ENCODE peak calls at places on chromosome 11, in seven cellular contexts. H, Y, V, N, B, A and D are unnamed samples.

GRCh38 chr11:91860661-91861060 is 364.0 kb upstream of the FAT3 start:
- DNase-seq in H (no peak), Y (no peak), V (no peak), N (no peak), B (no peak), A (no peak), D (no peak)

GRCh38 chr11:47325271-47326041 is 27.0 kb downstream of the MYBPC3 start:
- DNase-seq in H (peak), Y (no peak), V (no peak), N (no peak), B (no peak), A (peak), D (no peak)

GRCh38 chr11:67507242-67507890 is 596 bp downstream of the CDK2AP2 start:
- DNase-seq in H (peak), Y (no peak), V (peak), N (peak), B (no peak), A (peak), D (peak)

GRCh38 chr11:100680070-100680469 is 7.0 kb upstream of the ARHGAP42 start:
- DNase-seq in H (no peak), Y (no peak), V (no peak), N (no peak), B (no peak), A (no peak), D (no peak)

GRCh38 chr11:65083134-65083833 is 556 bp downstream of the CDCA5 start:
- DNase-seq in H (no peak), Y (no peak), V (no peak), N (no peak), B (no peak), A (no peak), D (no peak)

GRCh38 chr11:94175545-94175944 is 46.9 kb downstream of the PANX1 start:
- DNase-seq in H (no peak), Y (no peak), V (peak), N (peak), B (peak), A (no peak), D (peak)

GRCh38 chr11:7639643-7640025 is 33.7 kb downstream of the CYB5R2 start:
- DNase-seq in H (no peak), Y (peak), V (no peak), N (no peak), B (no peak), A (no peak), D (no peak)

GRCh38 chr11:77084581-77085191 is 17.9 kb downstream of the CAPN5 start:
- DNase-seq in H (peak), Y (peak), V (no peak), N (no peak), B (no peak), A (peak), D (no peak)

GRCh38 chr11:19359425-19360000 is 118.8 kb upstream of the E2F8 start:
- DNase-seq in H (no peak), Y (no peak), V (peak), N (peak), B (no peak), A (no peak), D (no peak)

GRCh38 chr11:73971175-73971719 is 11.4 kb downstream of the UCP2 start:
- DNase-seq in H (no peak), Y (no peak), V (no peak), N (no peak), B (no peak), A (no peak), D (no peak)

GRCh38 chr11:35424157-35424945 is 5.0 kb upstream of the SLC1A2 start:
- DNase-seq in H (no peak), Y (no peak), V (no peak), N (peak), B (peak), A (no peak), D (peak)

GRCh38 chr11:70717961-70718595 is 319.7 kb downstream of the CTTN start:
- DNase-seq in H (no peak), Y (no peak), V (no peak), N (no peak), B (no peak), A (no peak), D (no peak)

GRCh38 chr11:95442531-95443050 is 211.6 kb upstream of the SESN3 start:
- DNase-seq in H (no peak), Y (no peak), V (no peak), N (no peak), B (no peak), A (no peak), D (no peak)

GRCh38 chr11:32838505-32839274 is 9.0 kb downstream of the PRRG4 start:
- DNase-seq in H (no peak), Y (no peak), V (peak), N (peak), B (no peak), A (no peak), D (no peak)

GRCh38 chr11:2444301-2445106 is at the start of the genes KCNQ1 and TRPM5:
- DNase-seq in H (no peak), Y (peak), V (no peak), N (no peak), B (no peak), A (peak), D (no peak)

GRCh38 chr11:67033661-67034166 is 10.8 kb downstream of the SYT12 start:
- DNase-seq in H (no peak), Y (no peak), V (peak), N (peak), B (peak), A (no peak), D (peak)

GRCh38 chr11:115699326-115699725 is 195.1 kb upstream of the CADM1 start:
- DNase-seq in H (peak), Y (no peak), V (no peak), N (no peak), B (no peak), A (no peak), D (no peak)

GRCh38 chr11:4626207-4627105 is 10.8 kb upstream of the OR51D1 start:
- DNase-seq in H (peak), Y (no peak), V (peak), N (peak), B (no peak), A (peak), D (no peak)

GRCh38 chr11:41309716-41310115 is 149.7 kb downstream of the LRRC4C start:
- DNase-seq in H (no peak), Y (no peak), V (no peak), N (no peak), B (no peak), A (no peak), D (no peak)

GRCh38 chr11:553949-554398 is 6.6 kb downstream of the LMNTD2 start:
- DNase-seq in H (no peak), Y (no peak), V (no peak), N (no peak), B (no peak), A (no peak), D (no peak)

GRCh38 chr11:94224078-94224477 is 80.3 kb upstream of the IZUMO1R start:
- DNase-seq in H (no peak), Y (no peak), V (no peak), N (no peak), B (no peak), A (no peak), D (no peak)

GRCh38 chr11:47586456-47586855 is at the start of gene FAM180B:
- DNase-seq in H (no peak), Y (no peak), V (no peak), N (no peak), B (no peak), A (no peak), D (no peak)

GRCh38 chr11:70682760-70683159 is 284.4 kb downstream of the CTTN start:
- DNase-seq in H (no peak), Y (no peak), V (no peak), N (no peak), B (no peak), A (no peak), D (no peak)

GRCh38 chr11:119525855-119526196 is 102.9 kb upstream of the THY1 start:
- DNase-seq in H (peak), Y (peak), V (no peak), N (no peak), B (no peak), A (no peak), D (no peak)

GRCh38 chr11:71986131-71986530 is 12.6 kb upstream of the IL18BP start:
- DNase-seq in H (no peak), Y (no peak), V (no peak), N (no peak), B (no peak), A (no peak), D (no peak)

GRCh38 chr11:81989093-81989492 is 744.6 kb downstream of the FAM181B start:
- DNase-seq in H (no peak), Y (no peak), V (no peak), N (peak), B (no peak), A (no peak), D (no peak)

GRCh38 chr11:117814766-117815261 is 9.7 kb downstream of the FXYD2 start:
- DNase-seq in H (peak), Y (peak), V (peak), N (no peak), B (no peak), A (peak), D (no peak)

GRCh38 chr11:16195659-16196058 is 160.7 kb downstream of the SOX6 start:
- DNase-seq in H (no peak), Y (no peak), V (peak), N (peak), B (peak), A (no peak), D (no peak)

GRCh38 chr11:1653541-1654387 is 24.2 kb downstream of the KRTAP5-5 start:
- DNase-seq in H (no peak), Y (no peak), V (no peak), N (no peak), B (no peak), A (no peak), D (no peak)

GRCh38 chr11:81725691-81726090 is 1008.0 kb downstream of the FAM181B start:
- DNase-seq in H (no peak), Y (no peak), V (peak), N (no peak), B (no peak), A (no peak), D (no peak)

GRCh38 chr11:123063396-123064267 is 1.7 kb upstream of the HSPA8 start:
- DNase-seq in H (peak), Y (no peak), V (peak), N (peak), B (no peak), A (peak), D (peak)

GRCh38 chr11:94455861-94456260 is 37.8 kb downstream of the MRE11 start:
- DNase-seq in H (no peak), Y (no peak), V (no peak), N (no peak), B (no peak), A (no peak), D (no peak)

GRCh38 chr11:12769834-12770345 is 95.7 kb downstream of the TEAD1 start:
- DNase-seq in H (no peak), Y (no peak), V (peak), N (peak), B (peak), A (no peak), D (no peak)

GRCh38 chr11:74543991-74544390 is 48.4 kb upstream of the POLD3 start:
- DNase-seq in H (no peak), Y (no peak), V (no peak), N (no peak), B (no peak), A (no peak), D (no peak)

GRCh38 chr11:46348986-46349401 is 1.7 kb downstream of the DGKZ start:
- DNase-seq in H (no peak), Y (no peak), V (no peak), N (no peak), B (no peak), A (no peak), D (no peak)

GRCh38 chr11:114296190-114296978 is at the start of gene NNMT:
- DNase-seq in H (peak), Y (no peak), V (peak), N (peak), B (peak), A (peak), D (peak)

GRCh38 chr11:116459233-116459632 is 313.6 kb downstream of the BUD13 start:
- DNase-seq in H (peak), Y (no peak), V (no peak), N (no peak), B (no peak), A (no peak), D (no peak)

GRCh38 chr11:119416606-119417580 is 6.1 kb downstream of the THY1 start:
- DNase-seq in H (peak), Y (no peak), V (peak), N (peak), B (no peak), A (no peak), D (no peak)

GRCh38 chr11:110362916-110363574 is 66.6 kb upstream of the RDX start:
- DNase-seq in H (no peak), Y (no peak), V (peak), N (no peak), B (no peak), A (peak), D (no peak)

GRCh38 chr11:29333993-29334780 is 682.6 kb downstream of the KCNA4 start:
- DNase-seq in H (no peak), Y (no peak), V (peak), N (peak), B (no peak), A (no peak), D (no peak)
- TF ChIP-seq CTCF in H (no peak), Y (peak), V (peak), N (peak), B (peak), A (peak), D (peak)

GRCh38 chr11:34028407-34028804 is 23.1 kb upstream of the CAPRIN1 start:
- DNase-seq in H (no peak), Y (peak), V (no peak), N (peak), B (no peak), A (peak), D (no peak)
- H3K4me3 ChIP-seq in H (no peak), Y (no peak), V (no peak), N (no peak), B (no peak), A (no peak), D (no peak)

GRCh38 chr11:101881586-101881985 is 33.2 kb upstream of the CEP126 start:
- DNase-seq in H (no peak), Y (no peak), V (no peak), N (no peak), B (no peak), A (no peak), D (no peak)

GRCh38 chr11:101885631-101886030 is 29.2 kb upstream of the CEP126 start:
- DNase-seq in H (no peak), Y (no peak), V (no peak), N (no peak), B (no peak), A (no peak), D (no peak)

DNA sequence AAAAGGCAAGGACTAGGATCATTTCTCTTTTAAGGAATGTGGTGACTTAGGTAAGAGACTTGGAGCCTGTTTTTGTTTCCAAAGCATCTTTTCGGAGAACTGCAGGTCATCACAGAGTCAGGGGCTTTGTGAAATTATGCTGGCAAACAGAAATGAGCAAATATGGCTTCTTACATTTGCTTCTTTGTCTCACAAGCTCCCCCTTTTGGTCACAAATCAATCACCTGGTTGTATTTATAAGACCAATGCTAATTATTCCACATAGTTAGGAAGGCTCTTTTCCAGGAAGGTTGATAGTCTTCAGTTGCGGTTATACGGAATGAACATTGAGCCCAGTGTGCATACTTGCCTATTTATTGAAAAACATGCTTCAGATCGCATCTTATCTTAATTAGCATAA is 34.6 kb upstream of the CEP126 start:
- DNase-seq in H (no peak), Y (no peak), V (peak), N (peak), B (no peak), A (no peak), D (no peak)
- TF ChIP-seq CTCF in H (no peak), Y (peak), V (peak), N (peak), B (peak), A (no peak), D (peak)

GRCh38 chr11:45144126-45145082 is 2.0 kb upstream of the PRDM11 start:
- DNase-seq in H (peak), Y (no peak), V (no peak), N (no peak), B (no peak), A (no peak), D (no peak)

GRCh38 chr11:45143494-45143893 is 2.9 kb upstream of the PRDM11 start:
- DNase-seq in H (no peak), Y (no peak), V (no peak), N (no peak), B (no peak), A (no peak), D (no peak)

GRCh38 chr11:45145421-45146071 is 893 bp upstream of the PRDM11 start:
- DNase-seq in H (peak), Y (no peak), V (peak), N (peak), B (no peak), A (peak), D (no peak)

GRCh38 chr11:45146072-45147016 is at the start of gene PRDM11:
- DNase-seq in H (peak), Y (peak), V (peak), N (peak), B (no peak), A (peak), D (peak)

GRCh38 chr11:45145083-45145420 is 1.4 kb upstream of the PRDM11 start:
- DNase-seq in H (no peak), Y (no peak), V (no peak), N (no peak), B (no peak), A (no peak), D (no peak)
- H3K4me3 ChIP-seq in H (no peak), Y (no peak), V (no peak), N (no peak), B (no peak), A (no peak), D (no peak)

GRCh38 chr11:34013893-34014571 is 37.5 kb upstream of the CAPRIN1 start:
- DNase-seq in H (no peak), Y (no peak), V (no peak), N (peak), B (no peak), A (no peak), D (no peak)
- TF ChIP-seq CTCF in H (no peak), Y (no peak), V (no peak), N (no peak), B (no peak), A (no peak), D (no peak)